ENCODE peak calls at places on chromosomes 11 and 22, in seven cellular contexts. A is activated naive CD4-positive, alpha-beta T cell; Q is epithelial cell of esophagus; G is T-helper 2 cell; D is NCI-H774; J is activated CD4-positive, alpha-beta T cell treated with anti-CD3 and anti-CD28 coated beads for 24 hours; X is A549. M is an unnamed sample.
A peak's percentile ranks its signal among the peaks of the same experiment; 100 is the strongest.

GRCh38 chr22:21938071-21938822 is 14.4 kb downstream of the PPM1F start:
- DNase-seq in G (peak; percentile 83), Q (peak; percentile 62), X (peak; percentile 70), D (peak; percentile 84), A (peak; percentile 87), J (peak; percentile 84), M (peak; percentile 91)

GRCh38 chr11:392102-392777 is 1.8 kb upstream of the PKP3 start:
- DNase-seq in J (no peak), X (no peak), A (no peak), Q (no peak), G (no peak), D (no peak), M (no peak)

GRCh38 chr22:20578192-20578591 is 70.8 kb downstream of the MED15 start:
- DNase-seq in J (no peak), X (no peak), Q (no peak), A (no peak), G (no peak), D (no peak), M (no peak)

GRCh38 chr11:16893456-16894076 is 120.6 kb downstream of the PLEKHA7 start:
- DNase-seq in Q (peak; percentile 54), A (no peak), G (no peak), X (no peak), J (no peak), D (no peak), M (no peak)

GRCh38 chr22:44710474-44711235 is 8.7 kb downstream of the PRR5 start:
- DNase-seq in Q (peak; percentile 14), D (no peak), A (no peak), J (no peak), X (no peak), G (no peak), M (no peak)

GRCh38 chr11:71081704-71082230 is 170.6 kb downstream of the SHANK2 start:
- DNase-seq in Q (no peak), X (no peak), A (no peak), D (no peak), J (no peak), G (no peak), M (no peak)

GRCh38 chr22:17368727-17369552 is at the start of gene CECR2:
- DNase-seq in J (no peak), Q (no peak), G (peak; percentile 12), X (no peak), A (no peak), D (peak; percentile 25), M (no peak)

GRCh38 chr11:61800331-61801281 is 7.9 kb downstream of the FEN1 start:
- DNase-seq in D (no peak), J (no peak), Q (no peak), X (no peak), G (no peak), A (no peak), M (no peak)

GRCh38 chr22:28139993-28140392 is 220.9 kb upstream of the PITPNB start:
- DNase-seq in D (no peak), J (no peak), X (no peak), A (no peak), Q (peak; percentile 83), G (no peak), M (peak; percentile 93)

GRCh38 chr11:66891849-66892660 is 35.2 kb downstream of the LRFN4 start:
- DNase-seq in D (no peak), X (peak; percentile 97), J (peak; percentile 33), G (peak; percentile 83), Q (peak; percentile 98), A (no peak), M (peak; percentile 96)

GRCh38 chr11:72113170-72113808 is 794 bp upstream of the ANAPC15 start:
- DNase-seq in J (no peak), Q (peak; percentile 85), D (no peak), X (no peak), G (no peak), A (no peak), M (peak; percentile 97)

GRCh38 chr11:108853864-108854263 is 189.0 kb downstream of the DDX10 start:
- DNase-seq in Q (peak; percentile 53), D (no peak), G (peak; percentile 40), A (no peak), X (no peak), J (no peak), M (no peak)

GRCh38 chr22:19872779-19873137 is 18.1 kb upstream of the GNB1L start:
- DNase-seq in G (no peak), X (no peak), D (peak; percentile 43), J (no peak), A (no peak), Q (no peak), M (no peak)

GRCh38 chr11:75851203-75851602 is 36.2 kb downstream of the UVRAG start:
- DNase-seq in Q (no peak), G (no peak), D (no peak), J (no peak), A (no peak), X (no peak), M (peak; percentile 61)

GRCh38 chr11:21582791-21583190 is 610.1 kb upstream of the ANO5 start:
- DNase-seq in Q (no peak), A (no peak), D (no peak), G (no peak), J (no peak), X (no peak), M (no peak)

GRCh38 chr11:19868281-19868821 is 155.7 kb downstream of the NAV2 start:
- DNase-seq in J (no peak), X (no peak), Q (peak; percentile 70), D (peak; percentile 11), A (no peak), G (no peak), M (peak; percentile 93)

GRCh38 chr11:105588001-105588400 is 21.9 kb upstream of the GRIA4 start:
- DNase-seq in A (no peak), D (no peak), G (no peak), J (no peak), Q (peak; percentile 61), X (no peak), M (peak; percentile 81)

GRCh38 chr11:7251836-7252682 is at the start of gene SYT9:
- DNase-seq in J (no peak), A (no peak), D (peak; percentile 54), Q (peak; percentile 54), X (peak; percentile 38), G (peak; percentile 42), M (peak; percentile 46)

GRCh38 chr11:12362857-12363256 is 14.5 kb upstream of the PARVA start:
- DNase-seq in Q (no peak), X (no peak), G (no peak), J (no peak), D (no peak), A (no peak), M (no peak)

GRCh38 chr11:37957717-37958116 is 1359.7 kb upstream of the RAG2 start:
- DNase-seq in X (no peak), D (no peak), Q (no peak), A (no peak), G (no peak), J (no peak), M (no peak)

GRCh38 chr11:49424136-49424535 is 215.7 kb upstream of the FOLH1 start:
- DNase-seq in J (no peak), X (no peak), Q (no peak), G (no peak), D (no peak), A (no peak), M (no peak)

GRCh38 chr11:88357323-88358039 is 19.9 kb upstream of the CTSC start:
- DNase-seq in X (no peak), Q (peak; percentile 47), G (peak; percentile 48), J (no peak), D (peak; percentile 47), A (no peak), M (peak; percentile 33)

GRCh38 chr11:68463714-68464113 is 3.2 kb downstream of the PPP6R3 start:
- DNase-seq in D (no peak), Q (no peak), J (no peak), X (no peak), A (no peak), G (no peak), M (no peak)

GRCh38 chr11:96113100-96113710 is 189.3 kb upstream of the MTMR2 start:
- DNase-seq in A (no peak), J (no peak), X (no peak), Q (peak; percentile 18), G (no peak), D (no peak), M (peak; percentile 84)

GRCh38 chr22:45428391-45429385 is 15.2 kb downstream of the RIBC2 start:
- DNase-seq in Q (no peak), X (no peak), D (no peak), J (no peak), G (no peak), A (no peak), M (no peak)

GRCh38 chr11:13429836-13430235 is 33.2 kb downstream of the BTBD10 start:
- DNase-seq in D (no peak), Q (no peak), G (no peak), X (no peak), A (no peak), J (no peak), M (no peak)

GRCh38 chr11:26244207-26244606 is 87.7 kb upstream of the ANO3 start:
- DNase-seq in D (no peak), Q (no peak), J (no peak), G (no peak), X (no peak), A (no peak), M (peak; percentile 84)

GRCh38 chr22:36385491-36386350 is 2.0 kb downstream of the MYH9 start:
- DNase-seq in X (no peak), J (no peak), A (no peak), G (peak; percentile 42), D (no peak), Q (peak; percentile 86), M (peak; percentile 81)

GRCh38 chr22:50039669-50040458 is 18.2 kb downstream of the TTLL8 start:
- DNase-seq in A (no peak), J (no peak), X (no peak), Q (no peak), G (no peak), D (no peak), M (no peak)

GRCh38 chr11:118054712-118055640 is 21.9 kb upstream of the TMPRSS4 start:
- DNase-seq in J (no peak), G (no peak), X (no peak), D (no peak), Q (no peak), A (no peak), M (no peak)

GRCh38 chr11:66676279-66676919 is 1.3 kb downstream of the RBM4B start:
- DNase-seq in D (no peak), A (no peak), G (no peak), Q (no peak), J (no peak), X (no peak), M (no peak)

GRCh38 chr11:78349614-78350013 is 68.0 kb downstream of the GAB2 start:
- DNase-seq in A (no peak), X (no peak), G (no peak), J (no peak), D (no peak), Q (no peak), M (peak; percentile 35)